ENCODE peak calls at places on chromosomes 16 and 17, in six cellular contexts. P, H, C, B, Y and K are unnamed samples.
A peak's percentile ranks its signal among the peaks of the same experiment; 100 is the strongest.

GRCh38 chr16:68764866-68765265 is 27.8 kb downstream of the CDH1 start:
- DNase-seq in Y (no peak), H (no peak), B (no peak), P (no peak), C (no peak), K (no peak)

GRCh38 chr17:58332720-58333395 is 4.3 kb upstream of the TSPOAP1 start:
- DNase-seq in Y (no peak), C (no peak), B (no peak), P (no peak), H (no peak), K (peak; percentile 80)

GRCh38 chr17:79627184-79627765 is 16.4 kb upstream of the RBFOX3 start:
- DNase-seq in B (no peak), Y (no peak), C (no peak), P (no peak), H (no peak), K (peak; percentile 10)

GRCh38 chr17:33986566-33986965 is 268.5 kb upstream of the CCL2 start:
- DNase-seq in B (no peak), C (no peak), H (no peak), Y (no peak), P (no peak), K (no peak)

GRCh38 chr17:47802341-47803022 is 19.1 kb downstream of the OSBPL7 start:
- DNase-seq in B (no peak), P (peak; percentile 30), H (peak; percentile 70), Y (no peak), C (no peak), K (peak; percentile 50)

GRCh38 chr16:23031508-23032098 is 117.6 kb downstream of the USP31 start:
- DNase-seq in P (no peak), H (peak; percentile 4), C (no peak), Y (no peak), B (no peak), K (no peak)

GRCh38 chr17:77325826-77326581 is 185.2 kb downstream of the SEC14L1 start:
- DNase-seq in H (no peak), C (no peak), Y (peak; percentile 23), B (no peak), P (no peak), K (peak; percentile 58)

GRCh38 chr16:50210266-50211038 is 55.9 kb upstream of the ADCY7 start:
- DNase-seq in Y (peak; percentile 58), H (peak; percentile 89), C (no peak), P (peak; percentile 32), B (peak; percentile 73), K (peak; percentile 83)

GRCh38 chr17:56978441-56979090 is 635 bp downstream of the SCPEP1 start:
- DNase-seq in C (no peak), Y (no peak), P (no peak), H (no peak), B (no peak), K (no peak)

GRCh38 chr17:17469358-17469757 is 7.4 kb upstream of the MED9 start:
- DNase-seq in H (no peak), P (no peak), C (no peak), B (no peak), Y (no peak), K (no peak)

GRCh38 chr16:30741461-30741914 is 6.7 kb upstream of the PHKG2 start:
- DNase-seq in B (no peak), H (peak; percentile 64), P (peak; percentile 67), Y (peak; percentile 97), C (no peak), K (peak; percentile 76)

GRCh38 chr17:48137658-48138057 is 30.1 kb downstream of the SNX11 start:
- DNase-seq in Y (no peak), B (no peak), H (no peak), C (no peak), P (no peak), K (no peak)

GRCh38 chr16:23754594-23755483 is at the start of gene CHP2:
- DNase-seq in H (peak; percentile 6), P (no peak), C (no peak), B (no peak), Y (no peak), K (peak; percentile 85)

GRCh38 chr17:47203984-47204721 is 5.0 kb upstream of the MYL4 start:
- DNase-seq in P (no peak), Y (no peak), C (no peak), H (no peak), B (no peak), K (peak; percentile 69)

DNA sequence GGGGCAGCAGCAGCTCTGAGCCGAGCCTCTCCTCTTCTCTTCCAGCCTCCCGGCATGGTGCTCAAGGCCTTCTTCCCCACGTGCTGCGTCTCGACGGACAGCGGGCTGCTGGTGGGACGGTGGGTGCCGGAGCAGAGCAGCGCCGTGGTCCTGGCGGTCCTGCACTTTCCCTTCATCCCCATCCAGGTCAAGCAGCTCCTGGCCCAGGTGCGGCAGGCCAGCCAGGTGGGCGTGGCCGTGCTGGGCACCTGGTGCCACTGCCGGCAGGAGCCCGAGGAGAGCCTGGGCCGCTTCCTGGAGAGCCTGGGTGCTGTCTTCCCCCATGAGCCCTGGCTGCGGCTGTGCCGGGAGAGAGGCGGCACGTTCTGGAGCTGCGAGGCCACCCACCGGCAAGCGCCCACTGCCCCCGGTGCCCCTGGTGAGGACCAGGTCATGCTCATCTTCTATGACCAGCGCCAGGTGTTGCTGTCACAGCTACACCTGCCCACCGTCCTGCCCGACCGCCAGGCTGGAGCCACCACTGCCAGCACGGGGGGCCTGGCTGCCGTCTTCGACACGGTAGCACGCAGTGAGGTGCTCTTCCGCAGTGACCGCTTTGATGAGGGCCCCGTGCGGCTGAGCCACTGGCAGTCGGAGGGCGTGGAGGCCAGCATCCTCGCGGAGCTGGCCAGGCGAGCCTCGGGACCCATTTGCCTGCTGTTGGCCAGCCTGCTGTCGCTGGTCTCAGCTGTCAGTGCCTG is 4.4 kb downstream of the PIGQ start:
- DNase-seq in C (no peak), P (no peak), Y (no peak), H (no peak), B (no peak), K (no peak)
- H3K4me1 ChIP-seq in C (no peaks in the 10 kb centered on the region), P (peaks cover 16% of the 10 kb centered on the region), Y (peaks cover 1% of the 10 kb centered on the region), H (peaks cover under 1% of the 10 kb centered on the region), B (no peaks in the 10 kb centered on the region), K (peaks cover 6% of the 10 kb centered on the region)

GRCh38 chr17:78357177-78357586 is 2.7 kb downstream of the SOCS3 start:
- DNase-seq in B (no peak), C (no peak), Y (no peak), P (no peak), H (peak; percentile 50), K (no peak)

GRCh38 chr17:78355701-78356100 is 4.2 kb downstream of the SOCS3 start:
- DNase-seq in H (no peak), B (no peak), Y (no peak), C (no peak), P (no peak), K (no peak)

GRCh38 chr17:78357687-78358537 is 2.0 kb downstream of the SOCS3 start:
- DNase-seq in Y (no peak), B (no peak), P (no peak), H (no peak), C (no peak), K (no peak)

GRCh38 chr17:78355045-78355641 is 4.7 kb downstream of the SOCS3 start:
- DNase-seq in C (no peak), B (no peak), H (no peak), Y (no peak), P (no peak), K (no peak)

DNA sequence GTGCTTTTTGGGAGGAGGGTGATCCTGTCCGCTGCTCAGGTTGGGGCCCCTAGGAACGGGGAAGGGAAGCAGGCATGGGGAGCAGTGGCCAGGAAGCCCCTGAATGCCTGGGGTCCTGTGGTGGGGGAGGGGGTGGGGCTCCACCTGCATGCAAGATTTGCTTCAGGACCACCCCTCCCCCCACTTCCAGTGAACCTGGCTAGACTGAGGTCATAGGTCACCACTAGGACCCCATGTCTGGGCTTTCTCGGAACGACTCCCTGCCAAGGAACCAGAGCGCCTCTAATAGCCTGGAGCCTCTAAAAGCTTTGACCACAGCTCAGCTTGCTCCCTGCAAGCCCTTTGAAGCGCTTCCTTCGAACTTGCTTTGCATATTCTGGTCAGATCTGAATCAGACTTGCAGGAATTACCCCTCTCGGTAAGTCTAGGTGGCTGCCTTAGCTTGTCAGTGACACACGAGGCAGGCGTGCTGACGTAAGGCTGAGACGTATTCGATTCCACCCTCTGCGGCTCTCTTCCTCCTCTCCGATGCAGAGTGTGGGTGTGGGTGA is 3.6 kb downstream of the SOCS3 start:
- DNase-seq in P (no peak), B (no peak), H (peak; percentile 43), C (no peak), Y (no peak), K (no peak)
- H3K4me3 ChIP-seq in P (peak overlapping the region; percentile 98), B (no peak overlapping the region), H (no peak overlapping the region), C (peak overlapping the region; percentile 90), Y (peak overlapping the region; percentile 76), K (peak overlapping the region; percentile 79)

DNA sequence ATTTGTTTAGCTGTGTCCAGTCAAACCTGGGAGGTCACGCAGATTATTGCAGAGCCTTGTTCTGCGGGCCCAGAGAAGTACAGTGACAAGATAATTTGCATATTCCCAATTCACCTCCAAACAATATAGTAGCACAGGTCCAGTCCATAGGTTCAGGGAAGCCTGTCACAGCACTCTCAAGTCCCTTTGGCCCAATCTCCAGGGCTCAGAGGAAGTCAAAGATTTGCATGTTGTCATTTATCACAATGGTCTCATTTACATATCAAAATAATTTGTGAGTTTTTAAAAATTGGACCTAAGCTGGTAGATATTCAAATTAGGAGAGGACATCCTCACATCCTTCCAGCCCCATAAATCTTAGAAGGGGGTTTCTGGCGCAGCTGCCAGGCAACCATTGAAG is 11.9 kb downstream of the ZBTB4 start:
- DNase-seq in C (no peak), B (no peak), P (no peak), Y (no peak), H (no peak), K (no peak)
- H3K27ac ChIP-seq in C (peak overlapping the region; percentile 57), B (peak overlapping the region; percentile 77), P (no peak overlapping the region), Y (peak overlapping the region; percentile 67), H (peak overlapping the region; percentile 43), K (no peak overlapping the region)

GRCh38 chr17:68383443-68384321 is 73.6 kb downstream of the WIPI1 start:
- DNase-seq in B (peak; percentile 24), Y (no peak), C (no peak), H (no peak), P (no peak), K (no peak)

GRCh38 chr17:68382582-68383085 is 74.7 kb downstream of the WIPI1 start:
- DNase-seq in H (no peak), B (no peak), Y (no peak), C (no peak), P (no peak), K (no peak)

GRCh38 chr17:68381076-68381900 is 76.0 kb downstream of the WIPI1 start:
- DNase-seq in H (no peak), Y (peak; percentile 45), B (no peak), P (peak; percentile 22), C (no peak), K (peak; percentile 61)

GRCh38 chr17:68384941-68385340 is 72.4 kb downstream of the WIPI1 start:
- DNase-seq in C (no peak), P (no peak), Y (no peak), B (no peak), H (no peak), K (no peak)

GRCh38 chr17:68383120-68383442 is 74.2 kb downstream of the WIPI1 start:
- DNase-seq in H (no peak), B (no peak), C (no peak), Y (no peak), P (no peak), K (no peak)
- H3K4me1 ChIP-seq in H (no peaks in the 10 kb centered on the region), B (no peaks in the 10 kb centered on the region), C (peaks cover 5% of the 10 kb centered on the region), Y (peaks cover 12% of the 10 kb centered on the region), P (no peaks in the 10 kb centered on the region), K (no peaks in the 10 kb centered on the region)

DNA sequence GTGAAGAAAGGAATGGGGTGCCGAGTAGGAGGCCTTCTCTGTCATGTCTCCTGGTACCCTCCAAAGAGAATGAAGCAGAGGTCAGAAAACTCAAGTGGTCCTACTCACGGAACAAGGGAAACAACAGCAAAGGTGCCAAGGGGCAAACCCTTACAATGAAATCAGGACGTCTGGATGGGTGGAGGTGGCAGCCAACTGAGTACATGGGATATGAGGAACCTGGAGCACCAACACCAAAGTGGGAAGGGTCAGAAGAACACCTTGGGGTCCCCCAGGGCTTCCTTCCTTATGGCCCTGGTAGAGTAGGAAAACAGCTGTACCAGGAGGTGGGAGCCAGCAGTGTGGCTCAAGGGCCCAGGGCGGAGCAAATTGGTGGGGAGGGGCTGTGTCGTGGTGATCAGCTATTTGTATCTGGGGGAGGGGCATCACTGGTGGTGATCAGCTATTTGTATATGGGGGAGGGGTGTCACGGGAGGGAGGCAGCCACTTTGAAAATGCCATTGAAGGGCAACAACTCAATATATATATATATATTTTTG is 643 bp downstream of the HIGD1B start:
- DNase-seq in P (no peak), B (no peak), Y (no peak), C (no peak), H (no peak), K (no peak)
- H3K4me3 ChIP-seq in P (no peak overlapping the region), B (no peak overlapping the region), Y (no peak overlapping the region), C (no peak overlapping the region), H (no peak overlapping the region), K (no peak overlapping the region)